ENCODE peak calls at places on chromosomes 11 and 22, in six cellular contexts. Y is AG10803, M is K562, T is stomach, X is heart left ventricle, S is right lobe of liver. R is an unnamed sample.

GRCh38 chr11:46121724-46122477 is 647 bp upstream of the PHF21A start:
- DNase-seq in Y (peak), M (peak), T (peak), X (peak), S (peak), R (peak)

GRCh38 chr11:93487032-93487483 is 56.1 kb downstream of the SMCO4 start:
- DNase-seq in Y (peak), M (peak), T (no peak), X (no peak), S (peak), R (no peak)

GRCh38 chr11:70509476-70509875 is 111.1 kb downstream of the CTTN start:
- DNase-seq in Y (no peak), M (no peak), T (no peak), X (no peak), S (peak), R (no peak)

GRCh38 chr22:45485271-45485670 is 17.4 kb upstream of the FBLN1 start:
- DNase-seq in Y (no peak), M (no peak), T (no peak), X (no peak), S (no peak), R (no peak)

GRCh38 chr11:10329935-10330334 is 25.1 kb downstream of the ADM start:
- DNase-seq in Y (peak), M (no peak), T (no peak), X (no peak), S (no peak), R (no peak)

GRCh38 chr22:39129081-39129480 is 23.4 kb downstream of the CBX7 start:
- DNase-seq in Y (no peak), M (no peak), T (no peak), X (no peak), S (no peak), R (no peak)

GRCh38 chr11:130522284-130522961 is 74.0 kb downstream of the ADAMTS15 start:
- DNase-seq in Y (peak), M (peak), T (peak), X (peak), S (peak), R (peak)

GRCh38 chr11:120208777-120209176 is 2.1 kb upstream of the OAF start:
- DNase-seq in Y (peak), M (no peak), T (no peak), X (no peak), S (no peak), R (peak)

GRCh38 chr11:3217751-3218482 is 696 bp downstream of the MRGPRG start:
- DNase-seq in Y (no peak), M (no peak), T (no peak), X (peak), S (no peak), R (no peak)

GRCh38 chr22:42078469-42079318 is 806 bp upstream of the SMDT1 start:
- DNase-seq in Y (peak), M (no peak), T (no peak), X (no peak), S (peak), R (no peak)

GRCh38 chr11:87870081-87870480 is 305.2 kb downstream of the RAB38 start:
- DNase-seq in Y (no peak), M (no peak), T (no peak), X (no peak), S (no peak), R (no peak)

GRCh38 chr22:42376721-42377177 is 55.5 kb downstream of the NFAM1 start:
- DNase-seq in Y (peak), M (peak), T (peak), X (peak), S (peak), R (peak)

GRCh38 chr22:47187558-47187957 is 425.1 kb downstream of the TBC1D22A start:
- DNase-seq in Y (no peak), M (no peak), T (no peak), X (no peak), S (no peak), R (no peak)

GRCh38 chr11:130826572-130826971 is 89.7 kb downstream of the SNX19 start:
- DNase-seq in Y (no peak), M (no peak), T (no peak), X (no peak), S (no peak), R (no peak)

GRCh38 chr22:45007247-45007945 is 2.4 kb downstream of the PHF21B start:
- DNase-seq in Y (no peak), M (peak), T (no peak), X (peak), S (no peak), R (no peak)

GRCh38 chr11:44445500-44446340 is 119.7 kb upstream of the CD82 start:
- DNase-seq in Y (no peak), M (no peak), T (peak), X (no peak), S (no peak), R (no peak)

GRCh38 chr11:34860518-34860917 is 55.7 kb downstream of the APIP start:
- DNase-seq in Y (no peak), M (no peak), T (no peak), X (no peak), S (no peak), R (no peak)

GRCh38 chr11:128764617-128765095 is 70.8 kb downstream of the FLI1 start:
- DNase-seq in Y (no peak), M (no peak), T (peak), X (no peak), S (no peak), R (no peak)

GRCh38 chr22:43823353-43823908 is 11.3 kb upstream of the EFCAB6 start:
- DNase-seq in Y (no peak), M (no peak), T (peak), X (no peak), S (peak), R (no peak)

GRCh38 chr11:81112718-81113117 is 1620.9 kb downstream of the FAM181B start:
- DNase-seq in Y (no peak), M (no peak), T (no peak), X (no peak), S (no peak), R (no peak)

GRCh38 chr22:19940536-19941364 is 822 bp upstream of the COMT start:
- DNase-seq in Y (no peak), M (peak), T (no peak), X (no peak), S (no peak), R (no peak)

GRCh38 chr11:96238563-96239166 is 104.3 kb downstream of the MAML2 start:
- DNase-seq in Y (peak), M (no peak), T (no peak), X (no peak), S (no peak), R (no peak)

GRCh38 chr11:8813658-8814057 is 97.3 kb upstream of the AKIP1 start:
- DNase-seq in Y (peak), M (peak), T (peak), X (peak), S (peak), R (peak)

GRCh38 chr11:103601230-103601846 is 435.1 kb upstream of the DDI1 start:
- DNase-seq in Y (peak), M (peak), T (no peak), X (peak), S (no peak), R (peak)

GRCh38 chr11:47248304-47248663 is 330 bp downstream of the ACP2 start:
- DNase-seq in Y (peak), M (no peak), T (no peak), X (no peak), S (no peak), R (no peak)

DNA sequence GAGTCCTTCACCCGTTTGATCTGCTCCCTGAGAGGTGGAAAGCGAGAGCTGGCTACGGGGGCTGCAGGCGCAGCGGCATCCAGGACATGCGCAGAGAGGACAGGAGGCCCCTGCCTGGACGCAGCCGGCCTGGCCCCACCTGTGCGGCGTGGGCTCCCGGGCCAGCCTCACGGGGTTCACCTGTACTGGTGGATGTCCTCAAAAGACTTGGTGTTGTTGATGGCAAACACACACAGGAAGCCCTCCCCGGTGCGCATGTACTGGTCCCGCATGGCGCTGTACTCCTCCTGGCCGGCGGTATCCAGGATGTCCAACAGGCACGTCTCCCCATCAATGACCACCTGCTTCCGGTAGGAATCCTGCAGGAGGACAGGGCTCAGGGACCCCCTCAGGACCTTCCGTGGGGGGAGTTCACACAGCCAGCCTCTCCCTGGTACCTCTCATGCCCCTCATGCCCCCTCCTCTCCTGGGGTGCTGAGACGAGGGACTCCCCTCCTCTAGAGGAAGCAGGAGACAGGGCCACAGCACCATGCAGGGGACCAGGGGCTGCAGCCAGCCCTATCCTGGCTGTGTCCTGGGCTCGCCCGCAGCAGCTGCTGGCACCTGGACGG is 1.7 kb downstream of the HRAS start:
- DNase-seq in Y (no peak), M (no peak), T (no peak), X (no peak), S (no peak), R (no peak)
- H3K4me3 ChIP-seq in Y (peak), M (no peak), T (peak), X (peak), S (no peak), R (peak)

GRCh38 chr11:115627666-115628460 is 123.6 kb upstream of the CADM1 start:
- DNase-seq in Y (no peak), M (no peak), T (no peak), X (no peak), S (no peak), R (no peak)

GRCh38 chr11:115623021-115623451 is 118.8 kb upstream of the CADM1 start:
- DNase-seq in Y (peak), M (no peak), T (peak), X (peak), S (peak), R (peak)

GRCh38 chr11:115627071-115627470 is 122.9 kb upstream of the CADM1 start:
- DNase-seq in Y (no peak), M (no peak), T (no peak), X (no peak), S (no peak), R (no peak)

GRCh38 chr11:115626414-115626813 is 122.2 kb upstream of the CADM1 start:
- DNase-seq in Y (no peak), M (no peak), T (no peak), X (no peak), S (no peak), R (no peak)

GRCh38 chr11:115624065-115624464 is 119.8 kb upstream of the CADM1 start:
- DNase-seq in Y (no peak), M (no peak), T (no peak), X (no peak), S (no peak), R (no peak)
- TF ChIP-seq CTCF in Y (no peak), M (no peak), T (no peak), X (no peak), S (no peak), R (no peak)

GRCh38 chr11:134850566-134850965 is 438.5 kb upstream of the B3GAT1 start:
- DNase-seq in Y (no peak), M (no peak), T (no peak), X (no peak), S (no peak), R (no peak)
- H3K4me3 ChIP-seq in Y (no peak), M (no peak), T (no peak), X (no peak), S (no peak), R (no peak)

GRCh38 chr11:25981998-25982397 is 349.9 kb upstream of the ANO3 start:
- DNase-seq in Y (peak), M (no peak), T (no peak), X (no peak), S (no peak), R (peak)
- TF ChIP-seq CTCF in Y (peak), M (no peak), T (peak), X (peak), S (peak), R (peak)

DNA sequence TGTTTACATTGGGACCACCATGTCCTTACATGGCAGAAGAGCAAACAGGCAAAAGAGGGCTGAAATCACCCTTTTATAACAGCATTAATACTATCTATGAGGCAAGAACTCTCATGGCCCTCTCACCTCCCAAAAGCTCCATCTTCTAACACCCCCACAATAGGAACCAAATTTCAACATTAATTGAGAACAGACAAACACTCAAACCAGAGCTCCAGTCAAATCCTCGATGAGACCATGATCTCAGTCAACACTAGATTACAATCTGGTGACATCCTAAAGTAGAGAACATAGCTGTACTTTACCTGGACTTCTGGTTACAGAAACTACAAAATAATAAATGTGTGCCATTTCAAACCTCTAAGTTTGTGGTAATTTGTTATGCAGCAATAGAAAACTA is 25.1 kb downstream of the OR2AG2 start:
- DNase-seq in Y (no peak), M (no peak), T (no peak), X (no peak), S (no peak), R (no peak)
- H3K4me3 ChIP-seq in Y (no peak), M (no peak), T (peak), X (peak), S (no peak), R (no peak)

DNA sequence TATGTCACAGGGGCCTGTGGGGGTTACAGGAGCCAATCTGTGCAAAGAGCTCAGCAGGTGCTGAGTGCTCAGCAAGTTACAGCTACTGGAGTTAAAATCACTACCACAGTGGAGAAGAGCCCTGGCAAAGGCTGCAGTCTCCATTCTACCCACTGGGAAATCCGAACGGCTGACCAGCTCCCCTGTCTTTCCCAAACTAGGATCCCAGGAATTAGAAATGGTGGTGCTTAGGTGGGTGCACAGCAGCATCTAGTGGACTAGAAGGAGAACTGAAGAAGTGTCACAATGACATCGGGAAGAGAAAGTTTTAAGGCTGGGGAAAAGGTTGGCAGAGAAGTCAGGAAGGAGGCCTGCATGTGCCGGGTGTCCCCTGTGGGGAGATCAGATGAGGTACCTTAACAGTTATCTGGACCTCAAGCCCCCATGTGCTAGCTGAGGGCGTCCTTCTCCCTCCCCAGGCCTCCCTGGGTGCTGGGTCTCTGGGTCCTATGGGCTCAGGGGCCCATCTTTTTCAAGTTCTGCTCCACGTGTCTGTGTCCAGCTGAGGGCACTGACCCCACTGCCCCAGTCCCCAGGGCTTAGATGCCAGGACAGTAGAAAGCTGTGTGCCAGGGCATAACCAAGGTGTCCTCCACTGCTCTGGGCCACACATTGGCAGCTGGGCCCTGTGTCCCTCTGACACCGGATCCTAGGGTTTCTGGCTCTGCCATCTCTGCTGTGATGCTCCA is 1.9 kb downstream of the PIWIL3 start:
- DNase-seq in Y (peak), M (peak), T (no peak), X (no peak), S (no peak), R (peak)
- TF ChIP-seq CTCF in Y (peak), M (peak), T (peak), X (no peak), S (peak), R (peak)

DNA sequence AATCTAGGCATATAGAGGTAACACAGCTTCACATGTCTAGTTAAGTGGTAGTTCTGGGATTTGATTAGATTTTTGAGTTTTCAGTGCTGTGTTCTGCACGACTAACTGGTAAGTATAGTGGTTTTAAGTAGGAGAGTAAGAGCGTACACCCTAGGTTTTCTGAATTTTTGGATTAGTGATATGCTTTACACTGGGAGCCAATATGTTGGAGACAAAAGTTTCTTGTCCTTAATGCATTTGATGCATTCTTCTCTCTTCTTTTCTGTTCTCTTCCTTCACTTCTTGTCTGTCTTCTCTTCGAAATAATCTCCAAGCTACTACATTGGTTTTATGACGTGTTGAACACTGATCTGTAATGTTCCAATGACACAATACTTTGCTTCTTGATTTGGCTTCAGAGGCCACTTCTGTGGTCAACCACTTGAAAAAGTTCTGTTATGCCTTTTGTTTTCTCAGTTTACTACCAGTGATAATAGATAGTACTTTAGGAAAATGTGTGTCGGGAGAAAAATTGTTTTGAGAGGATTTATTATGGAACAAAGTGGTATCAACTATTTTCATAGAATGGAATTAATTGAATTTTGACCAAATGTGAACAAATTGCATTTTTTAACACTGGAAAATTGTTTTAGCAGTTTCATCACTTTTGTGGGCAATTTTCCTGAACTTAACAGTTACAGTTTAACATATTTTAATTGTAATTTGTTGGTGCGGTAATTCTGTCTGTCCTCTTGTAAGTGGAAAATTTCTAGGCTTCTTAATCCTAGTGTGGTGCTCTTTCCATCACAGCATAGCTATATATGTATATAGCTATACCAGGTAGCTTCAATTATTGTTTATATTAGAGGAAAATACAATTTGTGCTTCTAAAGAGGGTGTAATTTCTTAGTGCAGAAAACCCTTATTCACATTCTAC is 2.6 kb downstream of the PDE3B start:
- DNase-seq in Y (no peak), M (no peak), T (no peak), X (no peak), S (no peak), R (no peak)
- H3K4me3 ChIP-seq in Y (no peak), M (peak), T (peak), X (peak), S (peak), R (peak)

GRCh38 chr11:12103411-12104225 is 6.8 kb upstream of the MICAL2 start:
- DNase-seq in Y (no peak), M (no peak), T (peak), X (peak), S (no peak), R (no peak)

GRCh38 chr11:12100429-12100828 is 10.0 kb upstream of the MICAL2 start:
- DNase-seq in Y (no peak), M (no peak), T (no peak), X (no peak), S (no peak), R (no peak)

GRCh38 chr11:12100886-12101285 is 9.5 kb upstream of the MICAL2 start:
- DNase-seq in Y (peak), M (no peak), T (no peak), X (no peak), S (no peak), R (no peak)

GRCh38 chr11:12101318-12101717 is 9.1 kb upstream of the MICAL2 start:
- DNase-seq in Y (no peak), M (no peak), T (no peak), X (no peak), S (no peak), R (no peak)

GRCh38 chr11:12102588-12103410 is 7.6 kb upstream of the MICAL2 start:
- DNase-seq in Y (no peak), M (no peak), T (no peak), X (no peak), S (no peak), R (no peak)
- TF ChIP-seq CTCF in Y (peak), M (no peak), T (no peak), X (no peak), S (peak), R (no peak)